ENCODE peak calls at places on chromosomes 7 and 10, in five cellular contexts. One of them, this sample, is unnamed.

GRCh38 chr10:70348228-70348850 is 34.1 kb downstream of the LRRC20 start:
- DNase-seq in SJCRH30: peak
- DNase-seq in psoas muscle: no peak
- DNase-seq in HS-5: no peak
- DNase-seq in cardiac muscle cell: peak
- DNase-seq in this sample: peak

GRCh38 chr10:87079106-87079836 is 15.4 kb downstream of the GLUD1 start:
- DNase-seq in SJCRH30: no peak
- DNase-seq in psoas muscle: no peak
- DNase-seq in HS-5: no peak
- DNase-seq in cardiac muscle cell: no peak
- DNase-seq in this sample: no peak

GRCh38 chr10:102230264-102230860 is 4.3 kb downstream of the ELOVL3 start:
- DNase-seq in SJCRH30: peak
- DNase-seq in psoas muscle: peak
- DNase-seq in HS-5: no peak
- DNase-seq in cardiac muscle cell: peak
- DNase-seq in this sample: no peak

GRCh38 chr10:113907166-113907565 is 52.7 kb downstream of the NHLRC2 start:
- DNase-seq in SJCRH30: peak
- DNase-seq in psoas muscle: no peak
- DNase-seq in HS-5: no peak
- DNase-seq in cardiac muscle cell: no peak
- DNase-seq in this sample: no peak

GRCh38 chr10:69801434-69802315 is at the start of gene COL13A1:
- DNase-seq in SJCRH30: peak
- DNase-seq in psoas muscle: peak
- DNase-seq in HS-5: no peak
- DNase-seq in cardiac muscle cell: peak
- DNase-seq in this sample: no peak

GRCh38 chr7:55493416-55493815 is 78.9 kb downstream of the VOPP1 start:
- DNase-seq in SJCRH30: no peak
- DNase-seq in psoas muscle: no peak
- DNase-seq in HS-5: no peak
- DNase-seq in cardiac muscle cell: no peak
- DNase-seq in this sample: no peak

GRCh38 chr7:107891619-107892366 is 810 bp downstream of the DLD start:
- DNase-seq in SJCRH30: no peak
- DNase-seq in psoas muscle: no peak
- DNase-seq in HS-5: no peak
- DNase-seq in cardiac muscle cell: no peak
- DNase-seq in this sample: no peak

GRCh38 chr10:18681366-18681765 is 22.1 kb downstream of the ARL5B start:
- DNase-seq in SJCRH30: no peak
- DNase-seq in psoas muscle: no peak
- DNase-seq in HS-5: no peak
- DNase-seq in cardiac muscle cell: no peak
- DNase-seq in this sample: no peak

GRCh38 chr10:51629969-51630617 is 69.3 kb downstream of the CSTF2T start:
- DNase-seq in SJCRH30: no peak
- DNase-seq in psoas muscle: peak
- DNase-seq in HS-5: no peak
- DNase-seq in cardiac muscle cell: no peak
- DNase-seq in this sample: no peak

GRCh38 chr10:11180228-11180627 is 162.6 kb downstream of the CELF2 start:
- DNase-seq in SJCRH30: no peak
- DNase-seq in psoas muscle: no peak
- DNase-seq in HS-5: no peak
- DNase-seq in cardiac muscle cell: no peak
- DNase-seq in this sample: peak

GRCh38 chr7:151936207-151936606 is 20.0 kb upstream of the GALNTL5 start:
- DNase-seq in SJCRH30: no peak
- DNase-seq in psoas muscle: no peak
- DNase-seq in HS-5: no peak
- DNase-seq in cardiac muscle cell: no peak
- DNase-seq in this sample: peak

GRCh38 chr10:19325581-19325980 is 277.0 kb downstream of the MALRD1 start:
- DNase-seq in SJCRH30: no peak
- DNase-seq in psoas muscle: no peak
- DNase-seq in HS-5: no peak
- DNase-seq in cardiac muscle cell: no peak
- DNase-seq in this sample: peak

GRCh38 chr7:106504620-106505019 is 156.3 kb downstream of the CCDC71L start:
- DNase-seq in SJCRH30: no peak
- DNase-seq in psoas muscle: no peak
- DNase-seq in HS-5: no peak
- DNase-seq in cardiac muscle cell: no peak
- DNase-seq in this sample: no peak

GRCh38 chr7:75017832-75018231 is 53.3 kb downstream of the CASTOR2 start:
- DNase-seq in SJCRH30: no peak
- DNase-seq in psoas muscle: no peak
- DNase-seq in HS-5: no peak
- DNase-seq in cardiac muscle cell: no peak
- DNase-seq in this sample: no peak

GRCh38 chr7:100433276-100433591 is 3.1 kb downstream of the PPP1R35 start:
- DNase-seq in SJCRH30: no peak
- DNase-seq in psoas muscle: no peak
- DNase-seq in HS-5: no peak
- DNase-seq in cardiac muscle cell: no peak
- DNase-seq in this sample: no peak

GRCh38 chr10:71068811-71069411 is 143.5 kb upstream of the UNC5B start:
- DNase-seq in SJCRH30: no peak
- DNase-seq in psoas muscle: peak
- DNase-seq in HS-5: no peak
- DNase-seq in cardiac muscle cell: no peak
- DNase-seq in this sample: no peak

GRCh38 chr7:20738517-20739481 is 47.9 kb downstream of the SP8 start:
- DNase-seq in SJCRH30: no peak
- DNase-seq in psoas muscle: no peak
- DNase-seq in HS-5: no peak
- DNase-seq in cardiac muscle cell: no peak
- DNase-seq in this sample: peak

GRCh38 chr10:110698782-110699201 is 54.7 kb downstream of the RBM20 start:
- DNase-seq in SJCRH30: no peak
- DNase-seq in psoas muscle: peak
- DNase-seq in HS-5: no peak
- DNase-seq in cardiac muscle cell: peak
- DNase-seq in this sample: no peak

GRCh38 chr10:52783726-52784125 is 11.1 kb upstream of the MBL2 start:
- DNase-seq in SJCRH30: no peak
- DNase-seq in psoas muscle: no peak
- DNase-seq in HS-5: no peak
- DNase-seq in cardiac muscle cell: no peak
- DNase-seq in this sample: no peak

GRCh38 chr7:26052721-26053120 is 99.3 kb upstream of the NFE2L3 start:
- DNase-seq in SJCRH30: no peak
- DNase-seq in psoas muscle: no peak
- DNase-seq in HS-5: no peak
- DNase-seq in cardiac muscle cell: no peak
- DNase-seq in this sample: no peak

GRCh38 chr7:131157530-131158243 is 170.0 kb upstream of the MKLN1 start:
- DNase-seq in SJCRH30: no peak
- DNase-seq in psoas muscle: peak
- DNase-seq in HS-5: no peak
- DNase-seq in cardiac muscle cell: no peak
- DNase-seq in this sample: no peak

GRCh38 chr10:67017218-67017617 is 91.4 kb downstream of the LRRTM3 start:
- DNase-seq in SJCRH30: no peak
- DNase-seq in psoas muscle: no peak
- DNase-seq in HS-5: no peak
- DNase-seq in cardiac muscle cell: no peak
- DNase-seq in this sample: no peak

GRCh38 chr10:2681911-2682310 is 385.4 kb upstream of the PFKP start:
- DNase-seq in SJCRH30: no peak
- DNase-seq in psoas muscle: no peak
- DNase-seq in HS-5: no peak
- DNase-seq in cardiac muscle cell: no peak
- DNase-seq in this sample: no peak

GRCh38 chr10:46020871-46021553 is 9.4 kb downstream of the NCOA4 start:
- DNase-seq in SJCRH30: no peak
- DNase-seq in psoas muscle: no peak
- DNase-seq in HS-5: peak
- DNase-seq in cardiac muscle cell: no peak
- DNase-seq in this sample: no peak

GRCh38 chr10:117716896-117717295 is 174.3 kb downstream of the EMX2 start:
- DNase-seq in SJCRH30: no peak
- DNase-seq in psoas muscle: no peak
- DNase-seq in HS-5: no peak
- DNase-seq in cardiac muscle cell: no peak
- DNase-seq in this sample: no peak

GRCh38 chr7:3095046-3095445 is 51.4 kb upstream of the CARD11 start:
- DNase-seq in SJCRH30: no peak
- DNase-seq in psoas muscle: no peak
- DNase-seq in HS-5: no peak
- DNase-seq in cardiac muscle cell: no peak
- DNase-seq in this sample: peak

GRCh38 chr7:78852951-78853350 is 600.5 kb downstream of the MAGI2 start:
- DNase-seq in SJCRH30: peak
- DNase-seq in psoas muscle: no peak
- DNase-seq in HS-5: no peak
- DNase-seq in cardiac muscle cell: no peak
- DNase-seq in this sample: no peak

GRCh38 chr7:43873300-43873699 is 4.0 kb upstream of the MRPS24 start:
- DNase-seq in SJCRH30: no peak
- DNase-seq in psoas muscle: peak
- DNase-seq in HS-5: peak
- DNase-seq in cardiac muscle cell: peak
- DNase-seq in this sample: peak

GRCh38 chr7:3657201-3657600 is 356.1 kb downstream of the SDK1 start:
- DNase-seq in SJCRH30: peak
- DNase-seq in psoas muscle: no peak
- DNase-seq in HS-5: no peak
- DNase-seq in cardiac muscle cell: no peak
- DNase-seq in this sample: no peak

GRCh38 chr7:23654508-23654907 is 25.5 kb upstream of the FAM221A start:
- DNase-seq in SJCRH30: peak
- DNase-seq in psoas muscle: no peak
- DNase-seq in HS-5: peak
- DNase-seq in cardiac muscle cell: no peak
- DNase-seq in this sample: peak

This sample was measured in small intestine.